ENCODE peak calls at places on chromosomes 4 and X, in four cellular contexts. K, A, Z and B are unnamed samples.

GRCh38 chrX:13764765-13765164 is 30.2 kb downstream of the OFD1 start:
- DNase-seq in K (peak; percentile 72), Z (no peak), A (no peak), B (no peak)

GRCh38 chrX:110167952-110168451 is 149.9 kb downstream of the AMMECR1 start:
- DNase-seq in K (no peak), Z (peak; percentile 27), A (peak; percentile 42), B (peak; percentile 36)

GRCh38 chr4:9771069-9771468 is 10.4 kb upstream of the DRD5 start:
- DNase-seq in A (no peak), K (no peak), Z (no peak), B (no peak)

GRCh38 chr4:8928074-8928473 is 56.4 kb upstream of the HMX1 start:
- DNase-seq in K (no peak), Z (no peak), A (no peak), B (no peak)

GRCh38 chr4:130306566-130306965 is 1210.6 kb downstream of the C4orf33 start:
- DNase-seq in K (no peak), Z (no peak), A (no peak), B (peak; percentile 1)

GRCh38 chrX:112613039-112613438 is 66.7 kb downstream of the LHFPL1 start:
- DNase-seq in Z (no peak), A (peak; percentile 4), K (no peak), B (no peak)

GRCh38 chr4:123640271-123640670 is 243.7 kb downstream of the SPRY1 start:
- DNase-seq in K (peak; percentile 53), A (no peak), Z (peak; percentile 32), B (no peak)

GRCh38 chrX:136880003-136880451 is 498 bp downstream of the RBMX start:
- DNase-seq in A (peak; percentile 42), Z (no peak), K (no peak), B (peak; percentile 41)

GRCh38 chr4:82043081-82043808 is 330.5 kb downstream of the HNRNPD start:
- DNase-seq in Z (no peak), A (no peak), K (no peak), B (no peak)

GRCh38 chr4:177033130-177033529 is 240.4 kb upstream of the VEGFC start:
- DNase-seq in K (no peak), Z (no peak), A (no peak), B (no peak)

GRCh38 chrX:114976321-114976720 is 41.1 kb downstream of the IL13RA2 start:
- DNase-seq in Z (peak; percentile 27), K (peak; percentile 66), A (no peak), B (no peak)

GRCh38 chr4:6730603-6731300 is 14.8 kb downstream of the BLOC1S4 start:
- DNase-seq in A (no peak), K (no peak), Z (no peak), B (no peak)

GRCh38 chrX:134287356-134287755 is 50.4 kb downstream of the CCDC160 start:
- DNase-seq in A (no peak), Z (no peak), K (no peak), B (no peak)

GRCh38 chr4:7719354-7720174 is 220.1 kb downstream of the AFAP1 start:
- DNase-seq in K (peak; percentile 97), A (peak; percentile 58), Z (peak; percentile 9), B (peak; percentile 22)

GRCh38 chr4:186693159-186693815 is 30.4 kb downstream of the FAT1 start:
- DNase-seq in Z (peak; percentile 57), K (peak; percentile 80), A (no peak), B (no peak)

GRCh38 chrX:118074086-118074485 is 42.5 kb downstream of the KLHL13 start:
- DNase-seq in Z (no peak), A (no peak), K (no peak), B (no peak)

GRCh38 chr4:156971168-156971601 is 414 bp downstream of the PDGFC start:
- DNase-seq in Z (no peak), A (no peak), K (no peak), B (no peak)

GRCh38 chr4:156969136-156969535 is 2.5 kb downstream of the PDGFC start:
- DNase-seq in A (no peak), K (peak; percentile 18), Z (no peak), B (no peak)

GRCh38 chr4:156972370-156972980 is 876 bp upstream of the PDGFC start:
- DNase-seq in K (peak; percentile 68), Z (no peak), A (no peak), B (no peak)

GRCh38 chr4:156971623-156972369 is at the start of gene PDGFC:
- DNase-seq in Z (peak; percentile 85), A (no peak), K (peak; percentile 94), B (no peak)

DNA sequence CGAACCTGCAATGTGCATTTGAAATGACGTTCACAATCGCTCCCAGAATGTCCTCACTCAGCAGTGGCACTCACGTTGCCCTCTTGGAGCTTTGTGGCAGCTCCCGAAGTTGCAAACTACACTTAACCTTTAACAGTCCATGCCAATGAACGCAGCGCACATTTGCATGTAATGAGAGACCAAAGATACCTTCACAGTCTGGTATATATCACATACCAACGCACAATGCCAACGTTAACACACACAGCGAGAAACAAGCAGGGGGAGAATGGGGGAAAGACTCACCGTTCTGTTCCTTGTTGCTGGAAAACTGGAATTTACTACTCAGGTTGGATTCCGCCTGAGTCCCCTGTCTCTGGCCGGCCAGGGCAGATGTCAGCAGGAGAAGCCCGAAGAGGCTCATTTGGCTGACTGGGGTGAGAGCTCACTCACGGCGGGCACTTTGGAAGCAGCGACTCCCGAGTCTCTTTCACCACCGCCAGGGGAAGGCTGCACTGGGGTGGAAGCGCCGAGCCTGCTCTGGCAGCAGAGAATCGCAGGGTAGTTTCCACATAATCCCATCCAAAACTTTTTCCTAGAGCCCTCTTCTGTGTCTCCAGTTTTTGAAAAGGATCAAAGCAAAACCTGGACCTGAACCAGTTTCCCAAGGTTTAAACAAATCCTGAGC is 965 bp downstream of the PDGFC start:
- DNase-seq in Z (peak; percentile 61), A (no peak), K (peak; percentile 93), B (no peak)
- TF ChIP-seq CTCF in Z (peak; percentile 51), A (no peak), K (peak; percentile 52), B (no peak)

GRCh38 chr4:38955957-38956356 is 76.3 kb downstream of the TMEM156 start:
- DNase-seq in Z (no peak), K (no peak), A (no peak), B (no peak)
- H3K4me3 ChIP-seq in Z (no peak overlapping the region), K (no peak overlapping the region), A (no peak overlapping the region), B (no peak overlapping the region)

GRCh38 chrX:132063862-132064261 is 40.8 kb downstream of the STK26 start:
- DNase-seq in Z (no peak), A (no peak), K (no peak), B (no peak)

GRCh38 chrX:132071260-132071659 is 48.2 kb downstream of the STK26 start:
- DNase-seq in K (peak; percentile 25), Z (no peak), A (no peak), B (no peak)

GRCh38 chrX:132068405-132068804 is 45.3 kb downstream of the STK26 start:
- DNase-seq in Z (no peak), A (no peak), K (peak; percentile 73), B (no peak)
- TF ChIP-seq CTCF in Z (no peak), A (no peak), K (no peak), B (no peak)

GRCh38 chr4:112706840-112707207 is 69.9 kb downstream of the LARP7 start:
- DNase-seq in K (no peak), A (no peak), Z (no peak), B (no peak)
- H3K4me3 ChIP-seq in K (no peak overlapping the region), A (no peak overlapping the region), Z (no peak overlapping the region), B (no peak overlapping the region)

GRCh38 chr4:37216209-37216608 is 28.3 kb upstream of the NWD2 start:
- DNase-seq in K (no peak), A (no peak), Z (no peak), B (no peak)

GRCh38 chr4:37224832-37225231 is 19.7 kb upstream of the NWD2 start:
- DNase-seq in A (no peak), K (no peak), Z (no peak), B (no peak)

GRCh38 chr4:37223732-37224131 is 20.8 kb upstream of the NWD2 start:
- DNase-seq in K (no peak), A (no peak), Z (no peak), B (no peak)

DNA sequence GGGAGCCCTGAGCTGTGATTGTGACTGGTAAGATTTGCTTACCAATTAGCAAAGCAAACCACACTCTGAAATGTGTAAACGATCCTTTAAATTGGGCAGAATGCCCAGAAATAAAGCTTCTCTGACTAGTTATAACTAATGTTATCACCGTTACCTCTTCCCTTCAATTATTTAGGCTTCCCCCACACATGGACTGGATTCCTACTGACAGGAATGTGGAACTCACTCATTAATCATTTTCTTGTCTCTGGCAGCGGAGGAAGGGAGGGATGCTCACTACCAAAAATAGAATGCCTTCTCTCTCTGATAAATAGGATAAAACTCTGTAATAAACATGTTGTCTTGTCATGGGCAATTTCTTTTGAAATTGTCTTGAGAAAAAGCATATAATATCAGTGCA is 25.3 kb upstream of the NWD2 start:
- DNase-seq in K (no peak), Z (no peak), A (no peak), B (no peak)
- TF ChIP-seq CTCF in K (no peak), Z (no peak), A (no peak), B (no peak)

DNA sequence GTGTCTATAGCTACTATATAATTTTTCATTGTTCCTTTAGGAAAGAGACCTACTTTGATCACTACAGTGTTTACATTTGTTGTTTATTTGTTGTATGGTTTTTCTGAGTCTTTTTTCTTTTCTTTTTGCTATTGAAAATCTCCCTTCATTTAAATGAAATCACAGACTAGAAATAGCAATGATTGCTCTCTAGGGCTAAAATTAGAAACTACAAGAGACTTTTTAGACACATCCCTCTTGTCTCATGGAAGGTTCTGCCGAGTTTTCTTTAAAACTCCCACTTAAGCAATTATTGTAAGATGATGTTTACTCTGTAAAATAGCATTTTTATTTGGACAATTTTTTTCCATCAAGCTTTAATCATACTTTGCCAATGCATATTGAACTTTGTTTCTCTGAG is 136.6 kb downstream of the PALLD start:
- DNase-seq in A (no peak), K (no peak), Z (no peak), B (no peak)
- H3K4me3 ChIP-seq in A (no peak overlapping the region), K (peak overlapping the region; percentile 88), Z (peak overlapping the region; percentile 75), B (no peak overlapping the region)

DNA sequence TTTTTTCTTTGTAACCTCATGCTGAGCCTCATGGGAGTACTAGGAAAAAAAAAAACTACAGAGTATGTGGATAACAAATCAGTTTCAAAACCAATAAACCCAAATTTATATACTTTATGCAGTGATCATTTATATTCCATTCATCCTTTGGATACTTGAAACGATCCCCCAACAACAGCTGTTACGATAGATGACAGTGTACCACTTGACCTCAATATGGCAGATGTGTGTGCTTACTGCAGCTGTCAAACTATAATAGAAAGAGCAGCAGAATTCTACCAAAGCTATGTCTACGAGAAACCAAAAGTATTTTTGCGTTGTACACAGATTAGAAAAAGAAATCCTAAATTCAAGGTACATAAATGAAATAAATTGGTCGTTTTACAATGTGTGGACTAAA is 337.8 kb downstream of the PDGFC start:
- DNase-seq in Z (no peak), A (no peak), K (no peak), B (no peak)
- TF ChIP-seq CTCF in Z (no peak), A (no peak), K (no peak), B (no peak)

GRCh38 chrX:460823-461640 is 74.3 kb upstream of the PPP2R3B start:
- DNase-seq in A (no peak), K (peak; percentile 71), Z (no peak), B (no peak)

GRCh38 chrX:459611-460010 is 72.9 kb upstream of the PPP2R3B start:
- DNase-seq in A (no peak), Z (no peak), K (peak; percentile 29), B (no peak)

GRCh38 chrX:462853-463252 is 76.1 kb upstream of the PPP2R3B start:
- DNase-seq in A (no peak), K (no peak), Z (no peak), B (no peak)

GRCh38 chrX:458631-459061 is 71.9 kb upstream of the PPP2R3B start:
- DNase-seq in K (peak; percentile 59), A (no peak), Z (no peak), B (no peak)

GRCh38 chrX:460116-460515 is 73.4 kb upstream of the PPP2R3B start:
- DNase-seq in Z (no peak), K (peak; percentile 48), A (no peak), B (no peak)
- H3K4me3 ChIP-seq in Z (no peak overlapping the region), K (no peak overlapping the region), A (no peak overlapping the region), B (no peak overlapping the region)